ENCODE peak calls at places on chromosomes 2 and 18, in eight cellular contexts. Y is stimulated activated effector memory CD8-positive, alpha-beta T cell treated with anti-CD3 and anti-CD28 coated beads, Interleukin-12 subunit alpha, Interleukin-12 subunit beta, amount 100 ng/mL, for 72 hours; S is uterus; P is Kasumi-1; E is AG09309; T is fibroblast of the aortic adventitia; Z is SK-MEL-5; J is RKO. D is an unnamed sample.

GRCh38 chr2:233817305-233817980 is 36.9 kb downstream of the HJURP start:
- DNase-seq in Y (no peak), S (no peak), P (no peak), E (peak), T (peak), Z (no peak), J (no peak), D (no peak)

GRCh38 chr2:117835990-117836760 is 21.7 kb downstream of the DDX18 start:
- DNase-seq in Y (peak), S (peak), P (peak), E (peak), T (peak), Z (peak), J (no peak), D (peak)

GRCh38 chr2:13193900-13194299 is 477.2 kb downstream of the TRIB2 start:
- DNase-seq in Y (no peak), S (no peak), P (peak), E (no peak), T (peak), Z (peak), J (peak), D (peak)

GRCh38 chr2:172830482-172830881 is 94.8 kb downstream of the RAPGEF4 start:
- DNase-seq in Y (no peak), S (no peak), P (no peak), E (no peak), T (no peak), Z (no peak), J (no peak), D (no peak)

GRCh38 chr2:85800576-85800975 is 46.8 kb downstream of the ATOH8 start:
- DNase-seq in Y (no peak), S (no peak), P (no peak), E (no peak), T (no peak), Z (no peak), J (no peak), D (no peak)

GRCh38 chr2:112765251-112765650 is 842 bp upstream of the CKAP2L start:
- DNase-seq in Y (no peak), S (no peak), P (peak), E (no peak), T (no peak), Z (no peak), J (peak), D (no peak)

GRCh38 chr2:206984206-206984605 is 44.9 kb downstream of the CPO start:
- DNase-seq in Y (no peak), S (no peak), P (peak), E (no peak), T (no peak), Z (no peak), J (no peak), D (no peak)

GRCh38 chr2:46273225-46273863 is 23.9 kb upstream of the EPAS1 start:
- DNase-seq in Y (peak), S (no peak), P (no peak), E (no peak), T (no peak), Z (no peak), J (no peak), D (no peak)

GRCh38 chr18:39870586-39870985 is 2084.4 kb upstream of the PIK3C3 start:
- DNase-seq in Y (no peak), S (no peak), P (no peak), E (no peak), T (no peak), Z (no peak), J (no peak), D (no peak)

GRCh38 chr2:30987611-30988010 is 150.6 kb downstream of the GALNT14 start:
- DNase-seq in Y (no peak), S (no peak), P (no peak), E (no peak), T (no peak), Z (no peak), J (no peak), D (no peak)

GRCh38 chr2:88307817-88308216 is 137.7 kb downstream of the THNSL2 start:
- DNase-seq in Y (no peak), S (no peak), P (peak), E (no peak), T (no peak), Z (peak), J (peak), D (no peak)

GRCh38 chr2:200462136-200462710 is 47.6 kb downstream of the KCTD18 start:
- DNase-seq in Y (no peak), S (no peak), P (no peak), E (no peak), T (no peak), Z (no peak), J (no peak), D (no peak)

GRCh38 chr18:63464434-63464833 is 12.3 kb upstream of the SERPINB5 start:
- DNase-seq in Y (no peak), S (no peak), P (no peak), E (no peak), T (no peak), Z (no peak), J (no peak), D (no peak)

D was measured in NCI-H524 treated with DMSO at 0.1 percent for 48 hours.